ENCODE peak calls at places on chromosomes 4 and X, in seven cellular contexts. One of them, this sample, is unnamed.

GRCh38 chrX:11351375-11352295 is 58.4 kb downstream of the AMELX start:
- DNase-seq in trophoblast cell: no peak
- DNase-seq in stromal cell of bone marrow: peak; percentile 55
- DNase-seq in lung: no peak
- DNase-seq in anterior cingulate cortex: no peak
- DNase-seq in HS-27A: no peak
- DNase-seq in cardiac muscle cell: peak; percentile 6
- DNase-seq in this sample: no peak

GRCh38 chr4:101279377-101279871 is 67.9 kb downstream of the PPP3CA start:
- DNase-seq in trophoblast cell: no peak
- DNase-seq in stromal cell of bone marrow: peak; percentile 97
- DNase-seq in lung: no peak
- DNase-seq in anterior cingulate cortex: no peak
- DNase-seq in HS-27A: peak; percentile 8
- DNase-seq in cardiac muscle cell: no peak
- DNase-seq in this sample: peak; percentile 36

GRCh38 chrX:20141281-20142220 is at the start of gene EIF1AX:
- DNase-seq in trophoblast cell: peak; percentile 96
- DNase-seq in stromal cell of bone marrow: peak; percentile 97
- DNase-seq in lung: peak; percentile 100
- DNase-seq in anterior cingulate cortex: peak; percentile 98
- DNase-seq in HS-27A: peak; percentile 76
- DNase-seq in cardiac muscle cell: peak; percentile 95
- DNase-seq in this sample: peak; percentile 97

GRCh38 chrX:93580634-93581033 is 92.7 kb downstream of the NAP1L3 start:
- DNase-seq in trophoblast cell: no peak
- DNase-seq in stromal cell of bone marrow: no peak
- DNase-seq in lung: no peak
- DNase-seq in anterior cingulate cortex: no peak
- DNase-seq in HS-27A: no peak
- DNase-seq in cardiac muscle cell: no peak
- DNase-seq in this sample: no peak

GRCh38 chr4:6019316-6020263 is 1.4 kb upstream of the C4orf50 start:
- DNase-seq in trophoblast cell: no peak
- DNase-seq in stromal cell of bone marrow: peak; percentile 7
- DNase-seq in lung: peak; percentile 36
- DNase-seq in anterior cingulate cortex: no peak
- DNase-seq in HS-27A: no peak
- DNase-seq in cardiac muscle cell: peak; percentile 80
- DNase-seq in this sample: peak; percentile 54

GRCh38 chrX:118718737-118719136 is 8.7 kb upstream of the IL13RA1 start:
- DNase-seq in trophoblast cell: no peak
- DNase-seq in stromal cell of bone marrow: no peak
- DNase-seq in lung: no peak
- DNase-seq in anterior cingulate cortex: no peak
- DNase-seq in HS-27A: no peak
- DNase-seq in cardiac muscle cell: no peak
- DNase-seq in this sample: peak; percentile 78

GRCh38 chr4:158578476-158578875 is 56.8 kb downstream of the RXFP1 start:
- DNase-seq in trophoblast cell: no peak
- DNase-seq in stromal cell of bone marrow: peak; percentile 38
- DNase-seq in lung: no peak
- DNase-seq in anterior cingulate cortex: no peak
- DNase-seq in HS-27A: no peak
- DNase-seq in cardiac muscle cell: peak; percentile 31
- DNase-seq in this sample: peak; percentile 30

GRCh38 chr4:81214518-81215218 is 354 bp downstream of the PRKG2 start:
- DNase-seq in trophoblast cell: peak; percentile 8
- DNase-seq in stromal cell of bone marrow: no peak
- DNase-seq in lung: peak; percentile 38
- DNase-seq in anterior cingulate cortex: peak; percentile 4
- DNase-seq in HS-27A: no peak
- DNase-seq in cardiac muscle cell: peak; percentile 56
- DNase-seq in this sample: no peak

GRCh38 chrX:9847071-9847470 is 60.8 kb downstream of the SHROOM2 start:
- DNase-seq in trophoblast cell: peak; percentile 56
- DNase-seq in stromal cell of bone marrow: no peak
- DNase-seq in lung: no peak
- DNase-seq in anterior cingulate cortex: no peak
- DNase-seq in HS-27A: peak; percentile 39
- DNase-seq in cardiac muscle cell: peak; percentile 44
- DNase-seq in this sample: no peak

This sample was measured in NB4.